ENCODE peak calls at places on chromosome 17, in five cellular contexts. A is GM23338, M is HCT116, T is hepatocyte, E is MM.1S. X is an unnamed sample. For H4K20me1, the result is how much of the 10 kb centered on the place peaks cover.

GRCh38 chr17:58575511-58575910 is 61.1 kb upstream of the MTMR4 start:
- DNase-seq in E (no peak), M (peak), A (no peak), T (peak), X (no peak)

GRCh38 chr17:4955091-4955490 is 4.2 kb downstream of the ENO3 start:
- DNase-seq in T (no peak), M (no peak), E (no peak), A (no peak), X (no peak)

GRCh38 chr17:65173284-65173793 is 36.2 kb downstream of the RGS9 start:
- DNase-seq in A (peak), M (no peak), T (peak), E (no peak), X (no peak)

GRCh38 chr17:72724375-72724774 is 368.1 kb downstream of the SLC39A11 start:
- DNase-seq in E (no peak), M (no peak), T (no peak), A (no peak), X (no peak)

GRCh38 chr17:66947311-66947710 is 17.2 kb upstream of the CACNG4 start:
- DNase-seq in A (no peak), M (no peak), E (no peak), T (no peak), X (no peak)

GRCh38 chr17:29384901-29385300 is 5.3 kb upstream of the TAOK1 start:
- DNase-seq in A (no peak), T (no peak), M (no peak), E (no peak), X (no peak)

GRCh38 chr17:5122586-5123342 is 6.9 kb downstream of the USP6 start:
- DNase-seq in E (no peak), T (peak), M (no peak), A (peak), X (no peak)

GRCh38 chr17:280216-280615 is 72.4 kb downstream of the RPH3AL start:
- DNase-seq in A (no peak), M (no peak), T (no peak), E (no peak), X (no peak)

GRCh38 chr17:16269658-16270057 is 52.6 kb downstream of the PIGL start:
- DNase-seq in T (no peak), A (no peak), M (no peak), E (no peak), X (no peak)

GRCh38 chr17:37802712-37803416 is 58.0 kb upstream of the HNF1B start:
- DNase-seq in M (no peak), A (no peak), T (no peak), E (no peak), X (no peak)

GRCh38 chr17:46194393-46195216 is 1.4 kb upstream of the KANSL1 start:
- DNase-seq in A (peak), M (peak), E (peak), T (peak), X (peak)

GRCh38 chr17:72587773-72588511 is 467.1 kb downstream of the SOX9 start:
- DNase-seq in T (peak), A (no peak), M (no peak), E (peak), X (peak)

GRCh38 chr17:17515921-17516295 is 19.7 kb upstream of the RASD1 start:
- DNase-seq in M (no peak), A (no peak), T (no peak), E (no peak), X (no peak)

GRCh38 chr17:43581130-43581529 is 35.0 kb upstream of the ETV4 start:
- DNase-seq in T (no peak), M (no peak), E (no peak), A (no peak), X (no peak)

GRCh38 chr17:4553669-4554068 is 1.5 kb downstream of the MYBBP1A start:
- DNase-seq in T (no peak), A (no peak), M (no peak), E (peak), X (no peak)

GRCh38 chr17:12744298-12744697 is 45.0 kb upstream of the ARHGAP44 start:
- DNase-seq in T (no peak), M (no peak), E (no peak), A (no peak), X (no peak)

GRCh38 chr17:20266806-20267458 is 200.4 kb downstream of the LGALS9B start:
- DNase-seq in A (no peak), E (no peak), T (peak), M (no peak), X (no peak)
- H3K4me3 ChIP-seq in A (no peak), E (no peak), T (no peak), M (no peak), X (no peak)

GRCh38 chr17:80858301-80859003 is 133.2 kb upstream of the CHMP6 start:
- DNase-seq in M (no peak), A (no peak), T (no peak), E (no peak), X (no peak)
- H3K27ac ChIP-seq in M (no peak), A (no peak), T (no peak), E (no peak), X (no peak)

GRCh38 chr17:49002331-49002730 is 5.1 kb downstream of the IGF2BP1 start:
- DNase-seq in A (no peak), E (no peak), T (peak), M (no peak), X (no peak)

GRCh38 chr17:49001671-49002070 is 4.5 kb downstream of the IGF2BP1 start:
- DNase-seq in T (peak), E (no peak), M (no peak), A (no peak), X (no peak)

GRCh38 chr17:49003557-49004511 is 6.6 kb downstream of the IGF2BP1 start:
- DNase-seq in A (peak), M (no peak), T (peak), E (no peak), X (no peak)

GRCh38 chr17:49000943-49001342 is 3.8 kb downstream of the IGF2BP1 start:
- DNase-seq in A (no peak), M (no peak), T (peak), E (no peak), X (no peak)

DNA sequence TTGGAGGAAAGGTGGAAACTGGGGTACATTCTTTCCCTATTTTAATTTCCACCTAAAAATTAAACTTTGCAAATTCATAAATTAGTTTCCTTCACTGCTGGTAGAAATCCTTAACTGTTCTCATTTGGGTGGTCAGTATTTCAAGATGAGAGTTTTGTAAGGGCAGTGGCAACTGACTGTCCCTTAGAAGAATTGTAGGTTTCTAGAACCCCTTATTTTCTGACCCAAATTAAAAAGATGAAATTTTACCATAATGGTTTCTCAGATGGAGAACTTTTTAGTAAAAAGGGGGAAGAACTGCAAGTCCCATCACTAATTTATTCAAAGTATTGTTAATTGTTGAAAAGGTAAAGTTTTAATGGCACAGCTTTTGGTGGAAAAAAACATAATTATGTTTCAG is 5.6 kb downstream of the IGF2BP1 start:
- DNase-seq in A (no peak), T (peak), M (no peak), E (no peak), X (no peak)
- H4K20me1 ChIP-seq in A (half or more), T (under half), M (under half), E (under half), X (under half)

GRCh38 chr17:59846391-59847165 is 46.2 kb downstream of the TUBD1 start:
- DNase-seq in E (peak), A (peak), T (peak), M (peak), X (no peak)
- H3K4me3 ChIP-seq in E (peak), A (no peak), T (no peak), M (peak), X (no peak)

GRCh38 chr17:42521666-42522262 is 14.3 kb upstream of the NAGLU start:
- DNase-seq in E (no peak), T (no peak), M (no peak), A (no peak), X (no peak)
- H3K27ac ChIP-seq in E (no peak), T (peak), M (peak), A (no peak), X (no peak)

GRCh38 chr17:76496464-76496863 is 4.8 kb downstream of the RHBDF2 start:
- DNase-seq in A (no peak), T (no peak), M (no peak), E (no peak), X (no peak)

GRCh38 chr17:76498886-76499667 is 2.1 kb downstream of the RHBDF2 start:
- DNase-seq in M (no peak), E (no peak), A (no peak), T (no peak), X (no peak)

GRCh38 chr17:76495663-76496400 is 5.4 kb downstream of the RHBDF2 start:
- DNase-seq in E (no peak), T (no peak), M (no peak), A (no peak), X (no peak)

GRCh38 chr17:76500074-76500744 is 1.0 kb downstream of the RHBDF2 start:
- DNase-seq in A (no peak), M (no peak), E (no peak), T (no peak), X (no peak)

GRCh38 chr17:76497979-76498885 is 3.0 kb downstream of the RHBDF2 start:
- DNase-seq in A (peak), E (no peak), M (no peak), T (peak), X (no peak)
- H4K20me1 ChIP-seq in A (under half), E (under half), M (under half), T (under half), X (under half)

GRCh38 chr17:76501018-76501826 is at the start of gene RHBDF2:
- DNase-seq in T (peak), A (peak), E (peak), M (peak), X (peak)

GRCh38 chr17:76493505-76494167 is 7.6 kb downstream of the RHBDF2 start:
- DNase-seq in E (peak), M (no peak), T (no peak), A (no peak), X (no peak)

GRCh38 chr17:76501827-76502307 is 644 bp upstream of the RHBDF2 start:
- DNase-seq in E (no peak), M (no peak), T (peak), A (no peak), X (no peak)

GRCh38 chr17:76500745-76501017 is 542 bp downstream of the RHBDF2 start:
- DNase-seq in M (no peak), T (no peak), E (no peak), A (no peak), X (no peak)

GRCh38 chr17:76497699-76497978 is 3.6 kb downstream of the RHBDF2 start:
- DNase-seq in E (no peak), M (no peak), T (no peak), A (no peak), X (no peak)
- H3K4me3 ChIP-seq in E (no peak), M (no peak), T (no peak), A (no peak), X (no peak)

GRCh38 chr17:48546187-48546923 is 1.4 kb upstream of the HOXB2 start:
- DNase-seq in E (no peak), A (peak), T (no peak), M (no peak), X (no peak)
- H3K27ac ChIP-seq in E (no peak), A (no peak), T (peak), M (no peak), X (no peak)

X was measured in Karpas-422.